ENCODE peak calls at places on chromosomes 4 and X, in six cellular contexts. Z is fibroblast of villous mesenchyme; K is SK-MEL-5; A is CD8-positive, alpha-beta T cell; X is SW480; F is tibial artery. V is an unnamed sample.

GRCh38 chr4:172124656-172125308 is 311.6 kb downstream of the GALNTL6 start:
- DNase-seq in K (no peak), F (no peak), X (no peak), Z (peak; percentile 22), A (no peak), V (no peak)

GRCh38 chr4:20890752-20891151 is 190.5 kb downstream of the PACRGL start:
- DNase-seq in F (no peak), Z (no peak), A (no peak), K (peak; percentile 54), X (no peak), V (no peak)

GRCh38 chr4:39406763-39407583 is at the start of gene KLB:
- DNase-seq in X (peak; percentile 31), K (no peak), A (no peak), F (no peak), Z (no peak), V (no peak)

GRCh38 chrX:150365953-150366911 is 3.1 kb downstream of the MAMLD1 start:
- DNase-seq in X (peak; percentile 18), K (no peak), F (peak; percentile 78), Z (peak; percentile 59), A (no peak), V (peak; percentile 36)

GRCh38 chr4:55291227-55291629 is 54.8 kb upstream of the SRD5A3 start:
- DNase-seq in Z (no peak), K (no peak), X (no peak), A (no peak), F (peak; percentile 35), V (peak; percentile 19)

GRCh38 chr4:78038704-78039103 is 18.4 kb upstream of the FRAS1 start:
- DNase-seq in X (no peak), K (no peak), F (no peak), Z (no peak), A (no peak), V (no peak)

GRCh38 chr4:80465238-80465637 is 129.7 kb downstream of the CFAP299 start:
- DNase-seq in X (no peak), A (no peak), Z (no peak), F (no peak), K (no peak), V (no peak)

GRCh38 chr4:158121203-158121586 is 51.6 kb downstream of the GASK1B start:
- DNase-seq in Z (peak; percentile 99), K (peak; percentile 15), F (peak; percentile 59), X (no peak), A (no peak), V (no peak)

GRCh38 chr4:7055990-7056325 is 11.9 kb downstream of the GRPEL1 start:
- DNase-seq in Z (no peak), A (no peak), X (no peak), K (no peak), F (peak; percentile 7), V (no peak)

V was measured in heart right ventricle.